ENCODE peak calls at places on chromosome 5, in ten cellular contexts. One of them, this sample, is unnamed.

GRCh38 chr5:15718411-15719178 is 218.6 kb downstream of the FBXL7 start:
- DNase-seq in HEK293T: no peak
- DNase-seq in stimulated activated CD4-positive, alpha-beta T cell treated with anti-CD3 and anti-CD28 coated beads, TNF-alpha, amount 100 ng/mL, for 4 hours: no peak
- DNase-seq in HS-5: no peak
- DNase-seq in AG20443: no peak
- DNase-seq in neural crest cell: no peak
- DNase-seq in GM13977: no peak
- DNase-seq in cerebellar cortex: no peak
- DNase-seq in T-cell: no peak
- DNase-seq in H9: no peak
- DNase-seq in this sample: no peak

GRCh38 chr5:97658116-97658900 is 475.3 kb upstream of the RIOK2 start:
- DNase-seq in HEK293T: no peak
- DNase-seq in stimulated activated CD4-positive, alpha-beta T cell treated with anti-CD3 and anti-CD28 coated beads, TNF-alpha, amount 100 ng/mL, for 4 hours: no peak
- DNase-seq in HS-5: no peak
- DNase-seq in AG20443: no peak
- DNase-seq in neural crest cell: no peak
- DNase-seq in GM13977: no peak
- DNase-seq in cerebellar cortex: no peak
- DNase-seq in T-cell: no peak
- DNase-seq in H9: no peak
- DNase-seq in this sample: no peak

GRCh38 chr5:56815657-56816545 is 552 bp downstream of the MAP3K1 start:
- DNase-seq in HEK293T: no peak
- DNase-seq in stimulated activated CD4-positive, alpha-beta T cell treated with anti-CD3 and anti-CD28 coated beads, TNF-alpha, amount 100 ng/mL, for 4 hours: no peak
- DNase-seq in HS-5: no peak
- DNase-seq in AG20443: no peak
- DNase-seq in neural crest cell: no peak
- DNase-seq in GM13977: peak; percentile 79
- DNase-seq in cerebellar cortex: peak; percentile 51
- DNase-seq in T-cell: no peak
- DNase-seq in H9: peak; percentile 49
- DNase-seq in this sample: peak; percentile 65

GRCh38 chr5:56412601-56413379 is 179.7 kb upstream of the ANKRD55 start:
- DNase-seq in HEK293T: no peak
- DNase-seq in stimulated activated CD4-positive, alpha-beta T cell treated with anti-CD3 and anti-CD28 coated beads, TNF-alpha, amount 100 ng/mL, for 4 hours: no peak
- DNase-seq in HS-5: no peak
- DNase-seq in AG20443: no peak
- DNase-seq in neural crest cell: no peak
- DNase-seq in GM13977: peak; percentile 70
- DNase-seq in cerebellar cortex: no peak
- DNase-seq in T-cell: no peak
- DNase-seq in H9: no peak
- DNase-seq in this sample: peak; percentile 74

GRCh38 chr5:172353271-172353807 is 69.8 kb upstream of the UBTD2 start:
- DNase-seq in HEK293T: no peak
- DNase-seq in stimulated activated CD4-positive, alpha-beta T cell treated with anti-CD3 and anti-CD28 coated beads, TNF-alpha, amount 100 ng/mL, for 4 hours: no peak
- DNase-seq in HS-5: no peak
- DNase-seq in AG20443: no peak
- DNase-seq in neural crest cell: no peak
- DNase-seq in GM13977: no peak
- DNase-seq in cerebellar cortex: no peak
- DNase-seq in T-cell: no peak
- DNase-seq in H9: no peak
- DNase-seq in this sample: no peak

GRCh38 chr5:140246378-140247122 is 56.4 kb downstream of the PFDN1 start:
- DNase-seq in HEK293T: no peak
- DNase-seq in stimulated activated CD4-positive, alpha-beta T cell treated with anti-CD3 and anti-CD28 coated beads, TNF-alpha, amount 100 ng/mL, for 4 hours: no peak
- DNase-seq in HS-5: no peak
- DNase-seq in AG20443: peak; percentile 86
- DNase-seq in neural crest cell: no peak
- DNase-seq in GM13977: no peak
- DNase-seq in cerebellar cortex: peak; percentile 72
- DNase-seq in T-cell: no peak
- DNase-seq in H9: no peak
- DNase-seq in this sample: peak; percentile 73

GRCh38 chr5:14112998-14113652 is 30.0 kb upstream of the TRIO start:
- DNase-seq in HEK293T: no peak
- DNase-seq in stimulated activated CD4-positive, alpha-beta T cell treated with anti-CD3 and anti-CD28 coated beads, TNF-alpha, amount 100 ng/mL, for 4 hours: no peak
- DNase-seq in HS-5: no peak
- DNase-seq in AG20443: no peak
- DNase-seq in neural crest cell: no peak
- DNase-seq in GM13977: no peak
- DNase-seq in cerebellar cortex: no peak
- DNase-seq in T-cell: no peak
- DNase-seq in H9: no peak
- DNase-seq in this sample: no peak

GRCh38 chr5:14292766-14293165 is 149.6 kb downstream of the TRIO start:
- DNase-seq in HEK293T: no peak
- DNase-seq in stimulated activated CD4-positive, alpha-beta T cell treated with anti-CD3 and anti-CD28 coated beads, TNF-alpha, amount 100 ng/mL, for 4 hours: no peak
- DNase-seq in HS-5: no peak
- DNase-seq in AG20443: no peak
- DNase-seq in neural crest cell: no peak
- DNase-seq in GM13977: no peak
- DNase-seq in cerebellar cortex: no peak
- DNase-seq in T-cell: no peak
- DNase-seq in H9: no peak
- DNase-seq in this sample: peak; percentile 32

GRCh38 chr5:158727771-158728311 is 371.9 kb downstream of the EBF1 start:
- DNase-seq in HEK293T: no peak
- DNase-seq in stimulated activated CD4-positive, alpha-beta T cell treated with anti-CD3 and anti-CD28 coated beads, TNF-alpha, amount 100 ng/mL, for 4 hours: no peak
- DNase-seq in HS-5: no peak
- DNase-seq in AG20443: peak; percentile 44
- DNase-seq in neural crest cell: no peak
- DNase-seq in GM13977: no peak
- DNase-seq in cerebellar cortex: no peak
- DNase-seq in T-cell: no peak
- DNase-seq in H9: no peak
- DNase-seq in this sample: no peak

GRCh38 chr5:32116574-32117313 is 57.4 kb downstream of the GOLPH3 start:
- DNase-seq in HEK293T: no peak
- DNase-seq in stimulated activated CD4-positive, alpha-beta T cell treated with anti-CD3 and anti-CD28 coated beads, TNF-alpha, amount 100 ng/mL, for 4 hours: no peak
- DNase-seq in HS-5: peak; percentile 18
- DNase-seq in AG20443: peak; percentile 47
- DNase-seq in neural crest cell: no peak
- DNase-seq in GM13977: no peak
- DNase-seq in cerebellar cortex: no peak
- DNase-seq in T-cell: no peak
- DNase-seq in H9: no peak
- DNase-seq in this sample: no peak

GRCh38 chr5:76000586-76000985 is 82.6 kb upstream of the SV2C start:
- DNase-seq in HEK293T: no peak
- DNase-seq in stimulated activated CD4-positive, alpha-beta T cell treated with anti-CD3 and anti-CD28 coated beads, TNF-alpha, amount 100 ng/mL, for 4 hours: no peak
- DNase-seq in HS-5: no peak
- DNase-seq in AG20443: no peak
- DNase-seq in neural crest cell: no peak
- DNase-seq in GM13977: no peak
- DNase-seq in cerebellar cortex: no peak
- DNase-seq in T-cell: no peak
- DNase-seq in H9: no peak
- DNase-seq in this sample: peak; percentile 4

GRCh38 chr5:63233906-63234305 is 655.3 kb downstream of the LRRC70 start:
- DNase-seq in HEK293T: no peak
- DNase-seq in stimulated activated CD4-positive, alpha-beta T cell treated with anti-CD3 and anti-CD28 coated beads, TNF-alpha, amount 100 ng/mL, for 4 hours: no peak
- DNase-seq in HS-5: no peak
- DNase-seq in AG20443: no peak
- DNase-seq in neural crest cell: no peak
- DNase-seq in GM13977: no peak
- DNase-seq in cerebellar cortex: no peak
- DNase-seq in T-cell: no peak
- DNase-seq in H9: no peak
- DNase-seq in this sample: no peak

GRCh38 chr5:154740957-154741356 is 14.2 kb upstream of the LARP1 start:
- DNase-seq in HEK293T: no peak
- DNase-seq in stimulated activated CD4-positive, alpha-beta T cell treated with anti-CD3 and anti-CD28 coated beads, TNF-alpha, amount 100 ng/mL, for 4 hours: no peak
- DNase-seq in HS-5: no peak
- DNase-seq in AG20443: peak; percentile 81
- DNase-seq in neural crest cell: no peak
- DNase-seq in GM13977: no peak
- DNase-seq in cerebellar cortex: no peak
- DNase-seq in T-cell: no peak
- DNase-seq in H9: no peak
- DNase-seq in this sample: peak; percentile 80

GRCh38 chr5:115579747-115580173 is 22.5 kb downstream of the TICAM2 start:
- DNase-seq in HEK293T: no peak
- DNase-seq in stimulated activated CD4-positive, alpha-beta T cell treated with anti-CD3 and anti-CD28 coated beads, TNF-alpha, amount 100 ng/mL, for 4 hours: no peak
- DNase-seq in HS-5: no peak
- DNase-seq in AG20443: no peak
- DNase-seq in neural crest cell: no peak
- DNase-seq in GM13977: peak; percentile 28
- DNase-seq in cerebellar cortex: no peak
- DNase-seq in T-cell: no peak
- DNase-seq in H9: no peak
- DNase-seq in this sample: no peak

GRCh38 chr5:149083846-149084245 is 21.0 kb upstream of the SH3TC2 start:
- DNase-seq in HEK293T: no peak
- DNase-seq in stimulated activated CD4-positive, alpha-beta T cell treated with anti-CD3 and anti-CD28 coated beads, TNF-alpha, amount 100 ng/mL, for 4 hours: no peak
- DNase-seq in HS-5: no peak
- DNase-seq in AG20443: no peak
- DNase-seq in neural crest cell: no peak
- DNase-seq in GM13977: no peak
- DNase-seq in cerebellar cortex: no peak
- DNase-seq in T-cell: no peak
- DNase-seq in H9: no peak
- DNase-seq in this sample: no peak

GRCh38 chr5:2894347-2895135 is 143.1 kb upstream of the IRX2 start:
- DNase-seq in HEK293T: no peak
- DNase-seq in stimulated activated CD4-positive, alpha-beta T cell treated with anti-CD3 and anti-CD28 coated beads, TNF-alpha, amount 100 ng/mL, for 4 hours: no peak
- DNase-seq in HS-5: no peak
- DNase-seq in AG20443: no peak
- DNase-seq in neural crest cell: no peak
- DNase-seq in GM13977: no peak
- DNase-seq in cerebellar cortex: no peak
- DNase-seq in T-cell: no peak
- DNase-seq in H9: peak; percentile 21
- DNase-seq in this sample: no peak

GRCh38 chr5:58399951-58400350 is 59.9 kb downstream of the PLK2 start:
- DNase-seq in HEK293T: no peak
- DNase-seq in stimulated activated CD4-positive, alpha-beta T cell treated with anti-CD3 and anti-CD28 coated beads, TNF-alpha, amount 100 ng/mL, for 4 hours: no peak
- DNase-seq in HS-5: no peak
- DNase-seq in AG20443: no peak
- DNase-seq in neural crest cell: no peak
- DNase-seq in GM13977: no peak
- DNase-seq in cerebellar cortex: no peak
- DNase-seq in T-cell: no peak
- DNase-seq in H9: no peak
- DNase-seq in this sample: no peak

GRCh38 chr5:6598351-6598900 is 34.4 kb downstream of the NSUN2 start:
- DNase-seq in HEK293T: no peak
- DNase-seq in stimulated activated CD4-positive, alpha-beta T cell treated with anti-CD3 and anti-CD28 coated beads, TNF-alpha, amount 100 ng/mL, for 4 hours: no peak
- DNase-seq in HS-5: no peak
- DNase-seq in AG20443: peak; percentile 71
- DNase-seq in neural crest cell: no peak
- DNase-seq in GM13977: no peak
- DNase-seq in cerebellar cortex: no peak
- DNase-seq in T-cell: no peak
- DNase-seq in H9: no peak
- DNase-seq in this sample: no peak